ENCODE peak calls at places on chromosomes 4 and X, in six cellular contexts. M is psoas muscle; U is GM23338; J is cardiac muscle cell; I is CD8-positive, alpha-beta T cell; E is SJCRH30. B is an unnamed sample. For H3K4me1, the result is how much of the 10 kb centered on the place peaks cover.

GRCh38 chr4:81789741-81790402 is 318.2 kb upstream of the RASGEF1B start:
- DNase-seq in M (no peak), U (no peak), J (no peak), I (no peak), E (no peak), B (no peak)

GRCh38 chr4:158535130-158535614 is 13.5 kb downstream of the RXFP1 start:
- DNase-seq in M (no peak), U (no peak), J (peak), I (no peak), E (no peak), B (no peak)

GRCh38 chr4:184309241-184310170 is 91.8 kb upstream of the ENPP6 start:
- DNase-seq in M (no peak), U (no peak), J (no peak), I (peak), E (no peak), B (no peak)

GRCh38 chr4:14867847-14868246 is 134.4 kb upstream of the CPEB2 start:
- DNase-seq in M (no peak), U (no peak), J (no peak), I (no peak), E (no peak), B (no peak)

GRCh38 chrX:2549874-2550273 is 49.1 kb upstream of the DHRSX start:
- DNase-seq in M (no peak), U (no peak), J (no peak), I (no peak), E (no peak), B (no peak)

GRCh38 chr4:41318839-41319530 is 62.3 kb downstream of the UCHL1 start:
- DNase-seq in M (no peak), U (no peak), J (no peak), I (no peak), E (no peak), B (no peak)

GRCh38 chr4:17812801-17813200 is 2.0 kb downstream of the NCAPG start:
- DNase-seq in M (no peak), U (no peak), J (peak), I (no peak), E (no peak), B (no peak)

GRCh38 chr4:114043116-114043515 is 63.7 kb upstream of the ARSJ start:
- DNase-seq in M (no peak), U (no peak), J (peak), I (no peak), E (peak), B (no peak)

GRCh38 chrX:54794004-54794403 is 4.1 kb downstream of the ITIH6 start:
- DNase-seq in M (no peak), U (no peak), J (peak), I (no peak), E (no peak), B (no peak)

GRCh38 chrX:22365460-22365859 is 92.7 kb downstream of the CBLL2 start:
- DNase-seq in M (no peak), U (no peak), J (peak), I (no peak), E (no peak), B (no peak)

GRCh38 chr4:48790581-48790980 is 10.5 kb upstream of the FRYL start:
- DNase-seq in M (no peak), U (no peak), J (no peak), I (no peak), E (no peak), B (no peak)

GRCh38 chrX:111005151-111005550 is 90.8 kb upstream of the PAK3 start:
- DNase-seq in M (no peak), U (peak), J (no peak), I (no peak), E (no peak), B (no peak)

GRCh38 chrX:9171841-9172240 is 137.9 kb upstream of the FAM9B start:
- DNase-seq in M (no peak), U (no peak), J (peak), I (no peak), E (peak), B (no peak)

GRCh38 chr4:133157460-133158160 is 8.5 kb downstream of the PCDH10 start:
- DNase-seq in M (no peak), U (no peak), J (no peak), I (no peak), E (no peak), B (no peak)

GRCh38 chrX:40157228-40158035 is 59.7 kb upstream of the BCOR start:
- DNase-seq in M (no peak), U (peak), J (no peak), I (no peak), E (no peak), B (no peak)

GRCh38 chr4:133711817-133712216 is 489.8 kb downstream of the PABPC4L start:
- DNase-seq in M (no peak), U (peak), J (peak), I (no peak), E (peak), B (no peak)

GRCh38 chrX:68826113-68826980 is 2.5 kb upstream of the EFNB1 start:
- DNase-seq in M (no peak), U (no peak), J (no peak), I (no peak), E (no peak), B (no peak)

GRCh38 chr4:99670409-99671073 is 12.9 kb upstream of the C4orf54 start:
- DNase-seq in M (no peak), U (no peak), J (no peak), I (no peak), E (no peak), B (no peak)

GRCh38 chrX:16130707-16131106 is 7.3 kb downstream of the GRPR start:
- DNase-seq in M (no peak), U (no peak), J (no peak), I (no peak), E (no peak), B (no peak)

GRCh38 chrX:131841496-131842410 is 181.3 kb upstream of the STK26 start:
- DNase-seq in M (no peak), U (peak), J (peak), I (peak), E (peak), B (peak)

GRCh38 chr4:26197018-26197779 is 123.6 kb upstream of the RBPJ start:
- DNase-seq in M (no peak), U (no peak), J (peak), I (peak), E (peak), B (peak)

GRCh38 chr4:113469023-113469390 is 292.5 kb downstream of the CAMK2D start:
- DNase-seq in M (no peak), U (no peak), J (peak), I (no peak), E (no peak), B (no peak)

GRCh38 chrX:12903646-12904045 is 2.8 kb upstream of the TLR8 start:
- DNase-seq in M (no peak), U (no peak), J (peak), I (no peak), E (no peak), B (no peak)

GRCh38 chr4:139887378-139887801 is 221.8 kb downstream of the MGST2 start:
- DNase-seq in M (no peak), U (no peak), J (no peak), I (no peak), E (no peak), B (no peak)

GRCh38 chr4:20050768-20051167 is 200.9 kb upstream of the SLIT2 start:
- DNase-seq in M (no peak), U (no peak), J (no peak), I (no peak), E (no peak), B (no peak)

GRCh38 chr4:98113005-98113404 is 30.3 kb downstream of the STPG2 start:
- DNase-seq in M (no peak), U (peak), J (peak), I (no peak), E (peak), B (no peak)

GRCh38 chr4:1246901-1247810 is 1.8 kb downstream of the CTBP1 start:
- DNase-seq in M (peak), U (peak), J (no peak), I (peak), E (peak), B (no peak)

GRCh38 chr4:4693258-4693657 is 151.4 kb upstream of the STX18 start:
- DNase-seq in M (no peak), U (no peak), J (no peak), I (no peak), E (no peak), B (no peak)

GRCh38 chr4:4689694-4690440 is 148.0 kb upstream of the STX18 start:
- DNase-seq in M (no peak), U (no peak), J (no peak), I (no peak), E (no peak), B (no peak)

GRCh38 chrX:120790118-120790517 is 85.5 kb downstream of the CT47B1 start:
- DNase-seq in M (no peak), U (peak), J (peak), I (peak), E (peak), B (no peak)

GRCh38 chr4:55386840-55387239 is 8.9 kb upstream of the TMEM165 start:
- DNase-seq in M (no peak), U (no peak), J (no peak), I (no peak), E (no peak), B (no peak)
- H3K4me1 ChIP-seq in M (under half), U (under half), J (under half), I (under half), E (under half), B (under half)

DNA sequence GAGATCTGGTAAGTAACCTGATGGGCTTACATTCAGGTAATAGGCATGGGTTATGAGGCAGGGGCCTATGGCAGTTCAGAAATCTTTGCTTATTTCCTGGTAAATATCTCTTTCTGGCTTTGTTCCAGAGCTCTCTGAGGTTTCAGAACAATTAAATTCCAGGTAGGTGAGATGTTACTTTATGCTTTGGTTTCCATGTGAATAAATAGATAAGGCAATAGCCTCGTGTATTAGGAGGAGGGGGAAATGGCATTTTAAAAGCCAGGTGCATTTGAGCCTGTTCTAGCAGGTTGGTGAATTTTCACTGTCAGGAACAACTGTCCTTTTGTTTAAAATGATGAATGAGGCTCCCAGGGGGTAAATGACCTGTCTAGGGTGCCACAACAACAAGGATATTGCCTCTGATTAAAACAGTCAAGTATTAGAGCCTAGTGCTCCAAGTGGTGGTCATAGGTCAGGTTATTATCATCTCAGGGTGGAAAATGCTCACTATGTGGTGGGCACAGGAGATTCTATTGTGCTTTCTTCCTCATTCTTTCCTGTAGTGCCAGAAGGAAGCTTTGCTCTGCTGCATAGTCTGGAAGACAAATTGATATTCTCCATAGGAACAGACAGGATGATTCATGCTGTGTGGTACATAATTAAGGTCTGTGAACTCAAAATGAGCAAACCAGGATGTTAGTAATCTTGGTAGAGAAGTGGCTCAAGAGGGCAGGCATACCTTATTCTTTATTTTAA is 296.2 kb downstream of the INPP4B start:
- DNase-seq in M (no peak), U (no peak), J (peak), I (no peak), E (no peak), B (no peak)
- H3K4me3 ChIP-seq in M (no peak), U (no peak), J (no peak), I (no peak), E (no peak), B (no peak)

DNA sequence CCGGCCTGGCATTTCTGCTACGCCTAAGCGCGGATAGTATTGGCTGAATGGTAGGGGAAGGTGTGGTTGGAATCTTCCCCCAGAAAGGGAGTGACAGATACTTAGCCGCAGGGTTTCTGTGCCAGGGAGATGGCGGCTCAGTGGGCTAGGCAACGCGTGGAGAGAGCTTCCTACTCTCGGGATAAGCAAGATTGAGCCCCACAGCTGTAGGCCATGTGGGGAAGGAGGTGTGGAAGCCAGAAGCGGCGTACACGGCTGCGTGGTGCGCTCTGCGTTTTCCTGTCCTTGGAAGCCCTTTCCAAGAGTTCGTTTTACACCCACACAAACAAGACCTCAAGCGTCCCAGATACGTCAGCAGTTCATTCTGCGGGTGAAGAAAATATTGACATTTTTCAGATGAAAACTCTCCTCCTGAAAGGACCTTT is 376 bp upstream of the GPAT3 start:
- DNase-seq in M (peak), U (peak), J (peak), I (peak), E (peak), B (no peak)
- H3K27ac ChIP-seq in M (peak), U (no peak), J (no peak), I (peak), E (peak), B (peak)

GRCh38 chrX:45757272-45757671 is 556.6 kb upstream of the DIPK2B start:
- DNase-seq in M (no peak), U (no peak), J (no peak), I (no peak), E (no peak), B (no peak)
- H3K4me1 ChIP-seq in M (under half), U (under half), J (under half), I (under half), E (under half), B (half or more)

DNA sequence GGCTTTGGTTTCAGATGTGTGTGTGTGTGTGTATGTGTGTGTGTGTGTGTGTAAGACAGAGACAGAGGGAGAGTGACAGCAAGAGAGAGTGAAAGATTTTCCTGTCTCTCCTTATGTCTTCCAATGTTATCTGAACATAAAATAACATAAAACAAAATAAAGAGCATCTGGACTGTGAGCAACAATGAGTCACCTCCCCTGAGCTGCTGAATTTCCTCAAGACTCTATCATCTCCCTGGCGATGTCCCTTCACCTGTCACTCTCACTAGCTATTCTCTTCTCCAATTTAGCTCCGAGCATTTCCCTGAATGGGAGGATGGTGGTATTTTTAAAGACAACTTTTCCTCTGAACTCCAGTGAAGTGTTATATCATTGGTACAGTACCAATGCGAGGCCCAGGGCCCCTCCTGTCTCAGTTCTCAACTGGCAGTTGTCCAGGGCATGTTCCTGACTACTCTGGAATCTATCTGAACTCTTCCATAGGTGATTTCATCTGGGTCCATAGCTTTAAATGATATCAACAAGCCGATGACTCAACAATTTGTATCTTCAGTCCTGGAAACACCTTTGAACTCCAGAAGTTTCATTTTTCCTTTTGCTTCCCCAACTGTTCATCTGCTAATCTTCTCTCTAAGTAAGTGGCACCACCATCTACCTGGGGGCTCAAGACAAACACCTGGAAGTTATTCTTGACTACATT is 195.0 kb upstream of the CLNK start:
- DNase-seq in M (no peak), U (no peak), J (no peak), I (no peak), E (no peak), B (no peak)
- H3K4me3 ChIP-seq in M (no peak), U (no peak), J (no peak), I (no peak), E (no peak), B (no peak)

GRCh38 chr4:65498606-65499005 is 171.7 kb downstream of the EPHA5 start:
- DNase-seq in M (no peak), U (no peak), J (no peak), I (no peak), E (no peak), B (no peak)

GRCh38 chr4:65508169-65508568 is 162.1 kb downstream of the EPHA5 start:
- DNase-seq in M (no peak), U (no peak), J (peak), I (no peak), E (no peak), B (no peak)

DNA sequence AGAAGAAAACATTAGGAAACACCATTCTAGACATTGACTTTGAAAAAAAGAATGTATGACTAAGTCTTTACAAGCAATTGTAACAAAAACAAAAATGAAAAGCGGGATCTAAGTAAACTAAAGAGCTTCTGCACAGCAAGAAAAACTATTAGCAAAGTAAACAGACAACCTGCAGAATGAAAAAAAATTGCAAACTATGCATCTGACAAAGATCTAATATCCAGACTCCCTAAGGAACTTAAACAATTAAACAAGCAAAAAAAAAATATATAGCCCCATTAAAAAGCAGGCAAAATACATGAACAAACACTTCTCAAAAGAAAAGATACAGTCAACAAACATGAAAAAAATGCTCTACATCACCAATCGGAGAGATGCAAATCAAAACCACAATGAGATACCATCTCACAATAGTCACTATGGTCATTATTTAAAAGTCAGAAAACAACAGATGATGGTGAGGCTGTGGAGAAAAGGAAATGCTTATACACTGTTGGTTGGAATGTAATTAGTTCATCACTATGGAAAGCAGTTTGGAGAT is 168.1 kb downstream of the EPHA5 start:
- DNase-seq in M (no peak), U (no peak), J (peak), I (no peak), E (no peak), B (no peak)
- H3K27ac ChIP-seq in M (no peak), U (no peak), J (no peak), I (no peak), E (no peak), B (no peak)

GRCh38 chr4:39898015-39898414 is 79.7 kb downstream of the PDS5A start:
- DNase-seq in M (no peak), U (peak), J (no peak), I (no peak), E (no peak), B (no peak)
- H3K4me1 ChIP-seq in M (under half), U (under half), J (under half), I (under half), E (under half), B (under half)

GRCh38 chrX:281166-281999 is at the start of gene PLCXD1:
- DNase-seq in M (no peak), U (peak), J (peak), I (peak), E (no peak), B (no peak)
- H3K4me3 ChIP-seq in M (no peak), U (peak), J (peak), I (no peak), E (no peak), B (no peak)